ENCODE peak calls at places on chromosomes 3 and 15, in eight cellular contexts. Y is H1, K is HCT116, R is GM23338, E is sigmoid colon, N is stomach, H is transverse colon, O is HepG2. Q is an unnamed sample.

GRCh38 chr3:60147249-60147648 is 1097.4 kb upstream of the CFAP20DC start:
- DNase-seq in E (no peak), N (no peak), O (no peak), Y (no peak), H (no peak), K (no peak), R (peak; percentile 11), Q (no peak)

GRCh38 chr3:55797775-55798174 is 310.7 kb upstream of the WNT5A start:
- DNase-seq in R (no peak), N (no peak), O (no peak), K (no peak), Y (no peak), H (no peak), E (no peak), Q (no peak)

GRCh38 chr3:184663756-184664155 is 48.1 kb downstream of the MAGEF1 start:
- DNase-seq in O (no peak), R (no peak), N (no peak), E (no peak), K (no peak), Y (no peak), H (no peak), Q (no peak)

GRCh38 chr3:178302966-178303930 is 233.0 kb upstream of the KCNMB2 start:
- DNase-seq in O (no peak), E (no peak), R (no peak), H (no peak), N (no peak), K (no peak), Y (no peak), Q (no peak)

GRCh38 chr3:60609446-60609845 is 641.8 kb downstream of the FHIT start:
- DNase-seq in Y (no peak), N (no peak), E (no peak), H (no peak), K (no peak), O (no peak), R (peak; percentile 47), Q (no peak)

GRCh38 chr3:104989878-104990277 is 376.8 kb upstream of the ALCAM start:
- DNase-seq in O (no peak), N (no peak), R (no peak), E (no peak), Y (no peak), K (no peak), H (no peak), Q (no peak)

GRCh38 chr15:34047893-34048775 is 9.1 kb upstream of the AVEN start:
- DNase-seq in E (no peak), K (no peak), R (no peak), O (no peak), Y (no peak), H (no peak), N (no peak), Q (no peak)

GRCh38 chr3:74752290-74752689 is 137.8 kb upstream of the CNTN3 start:
- DNase-seq in K (no peak), R (no peak), Y (no peak), H (no peak), E (no peak), N (no peak), O (no peak), Q (no peak)

GRCh38 chr3:4680881-4681300 is 187.7 kb downstream of the ITPR1 start:
- DNase-seq in R (no peak), N (no peak), O (no peak), H (no peak), K (no peak), E (no peak), Y (no peak), Q (no peak)

GRCh38 chr15:34773916-34774315 is 19.1 kb upstream of the GJD2 start:
- DNase-seq in Y (no peak), N (no peak), E (no peak), H (no peak), R (peak; percentile 76), O (no peak), K (no peak), Q (no peak)

GRCh38 chr3:4993276-4994143 is 14.3 kb downstream of the BHLHE40 start:
- DNase-seq in H (no peak), N (no peak), K (no peak), E (peak; percentile 13), R (no peak), Y (no peak), O (no peak), Q (peak; percentile 10)

GRCh38 chr15:90664650-90665287 is 52.4 kb upstream of the BLM start:
- DNase-seq in E (peak; percentile 75), O (peak; percentile 41), K (no peak), Y (no peak), R (peak; percentile 69), N (no peak), H (peak; percentile 31), Q (no peak)

GRCh38 chr15:81548350-81549116 is 174.5 kb upstream of the TMC3 start:
- DNase-seq in H (no peak), Y (no peak), R (no peak), K (no peak), N (no peak), E (no peak), O (no peak), Q (no peak)

GRCh38 chr15:75640483-75641175 is 605 bp upstream of the IMP3 start:
- DNase-seq in E (no peak), K (peak; percentile 54), H (no peak), O (peak; percentile 61), Y (no peak), R (peak; percentile 79), N (no peak), Q (no peak)

GRCh38 chr15:66704019-66704782 is 2.2 kb downstream of the SMAD6 start:
- DNase-seq in N (no peak), H (peak; percentile 13), K (no peak), E (no peak), Y (no peak), R (no peak), O (no peak), Q (no peak)

GRCh38 chr15:66702770-66703539 is 919 bp downstream of the SMAD6 start:
- DNase-seq in O (no peak), K (no peak), N (peak; percentile 36), H (peak; percentile 29), Y (peak; percentile 63), E (no peak), R (peak; percentile 51), Q (no peak)

GRCh38 chr15:66704783-66705113 is 2.7 kb downstream of the SMAD6 start:
- DNase-seq in O (no peak), E (no peak), N (peak; percentile 42), H (peak; percentile 60), R (no peak), Y (no peak), K (no peak), Q (no peak)

GRCh38 chr15:66702035-66702769 is at the start of gene SMAD6:
- DNase-seq in H (peak; percentile 94), O (peak; percentile 98), K (peak; percentile 95), N (peak; percentile 96), Y (peak; percentile 90), E (peak; percentile 97), R (peak; percentile 99), Q (peak; percentile 87)

DNA sequence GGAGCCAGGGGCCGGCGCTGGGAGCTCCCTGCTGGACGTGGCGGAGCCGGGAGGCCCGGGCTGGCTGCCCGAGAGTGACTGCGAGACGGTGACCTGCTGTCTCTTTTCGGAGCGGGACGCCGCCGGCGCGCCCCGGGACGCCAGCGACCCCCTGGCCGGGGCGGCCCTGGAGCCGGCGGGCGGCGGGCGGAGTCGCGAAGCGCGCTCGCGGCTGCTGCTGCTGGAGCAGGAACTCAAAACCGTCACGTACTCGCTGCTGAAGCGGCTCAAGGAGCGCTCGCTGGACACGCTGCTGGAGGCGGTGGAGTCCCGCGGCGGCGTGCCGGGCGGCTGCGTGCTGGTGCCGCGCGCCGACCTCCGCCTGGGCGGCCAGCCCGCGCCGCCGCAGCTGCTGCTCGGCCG is 1.5 kb downstream of the SMAD6 start:
- DNase-seq in K (no peak), R (peak; percentile 35), N (peak; percentile 52), E (no peak), H (peak; percentile 46), O (no peak), Y (no peak), Q (no peak)
- H3K4me3 ChIP-seq in K (peak overlapping the region; percentile 74), R (peak overlapping the region; percentile 86), N (peak overlapping the region; percentile 87), E (peak overlapping the region; percentile 72), H (peak overlapping the region; percentile 78), O (peak overlapping the region; percentile 66), Y (peak overlapping the region; percentile 83), Q (peak overlapping the region; percentile 57)

DNA sequence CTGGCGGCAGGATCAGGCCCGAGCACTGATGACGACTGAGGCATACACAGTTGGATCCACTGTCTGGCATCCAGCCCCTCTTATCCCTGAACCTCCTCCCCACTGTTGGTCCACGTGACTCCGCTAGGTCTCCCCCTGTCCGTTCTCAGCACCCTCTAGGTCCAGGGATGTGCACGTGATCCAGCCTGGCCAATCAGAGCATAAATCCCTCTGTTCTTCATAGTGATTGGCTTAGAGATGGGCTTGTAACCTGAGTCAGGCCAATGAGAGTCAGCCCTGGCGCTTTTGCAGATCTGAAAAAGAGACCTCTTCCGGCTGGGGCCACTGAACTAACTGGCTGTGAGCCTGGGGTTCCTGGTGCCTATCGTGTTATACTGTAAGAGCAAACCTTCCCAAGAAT is 20.5 kb upstream of the IQSEC1 start:
- DNase-seq in R (peak; percentile 60), E (no peak), Y (no peak), N (no peak), K (no peak), O (no peak), H (no peak), Q (no peak)
- TF ChIP-seq POLR2AphosphoS5 in R (no peak), E (no peak), Y (no peak), N (no peak), K (no peak), O (no peak), H (no peak), Q (no peak)

GRCh38 chr15:28919201-28919627 is 33.4 kb downstream of the APBA2 start:
- DNase-seq in N (no peak), K (no peak), E (peak; percentile 52), R (peak; percentile 35), H (no peak), O (no peak), Y (no peak), Q (no peak)
- H3K4me3 ChIP-seq in N (no peak overlapping the region), K (no peak overlapping the region), E (no peak overlapping the region), R (peak overlapping the region; percentile 55), H (no peak overlapping the region), O (no peak overlapping the region), Y (peak overlapping the region; percentile 40), Q (no peak overlapping the region)

DNA sequence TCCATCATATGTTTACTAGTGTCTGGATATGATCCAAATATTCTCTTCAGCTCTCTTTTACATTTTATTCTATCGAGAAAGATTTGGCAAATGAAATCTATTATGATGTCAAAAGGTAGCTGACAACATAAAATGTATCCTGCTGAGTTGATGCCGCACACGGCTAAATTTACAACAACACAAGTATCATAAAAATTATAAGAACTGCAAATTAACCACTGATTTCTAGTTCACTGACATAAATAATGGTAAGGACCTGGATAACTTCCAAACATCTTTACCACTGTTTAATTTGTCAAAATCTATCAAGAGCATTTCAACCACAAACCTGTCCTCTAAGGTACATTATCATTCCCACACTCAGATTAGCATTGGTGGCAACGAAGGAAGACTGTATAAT is 244.5 kb downstream of the FOXP1 start:
- DNase-seq in E (no peak), K (no peak), H (no peak), Y (no peak), O (no peak), R (no peak), N (no peak), Q (no peak)
- TF ChIP-seq POLR2AphosphoS5 in E (no peak), K (no peak), H (no peak), Y (no peak), O (no peak), R (no peak), N (no peak), Q (no peak)

GRCh38 chr3:112004664-112005063 is 5.9 kb downstream of the TAGLN3 start:
- DNase-seq in O (no peak), H (no peak), R (no peak), E (no peak), K (no peak), Y (no peak), N (no peak), Q (no peak)
- H3K4me3 ChIP-seq in O (no peak overlapping the region), H (no peak overlapping the region), R (no peak overlapping the region), E (no peak overlapping the region), K (no peak overlapping the region), Y (no peak overlapping the region), N (no peak overlapping the region), Q (no peak overlapping the region)

GRCh38 chr15:98442901-98443300 is 205.4 kb upstream of the IGF1R start:
- DNase-seq in E (no peak), R (no peak), N (no peak), O (no peak), Y (no peak), H (no peak), K (no peak), Q (no peak)
- TF ChIP-seq POLR2AphosphoS5 in E (no peak), R (no peak), N (no peak), O (no peak), Y (no peak), H (no peak), K (no peak), Q (no peak)